ENCODE peak calls at places on chromosomes 7 and 10, in eight cellular contexts. N is stimulated activated CD4-positive, alpha-beta T cell treated with anti-CD3 and anti-CD28 coated beads, Interleukin-2, amount 100 ng/mL, for 48 hours; C is activated CD8-positive, alpha-beta memory T cell treated with anti-CD3 and anti-CD28 coated beads for 1 hour; S is iris pigment epithelial cell; I is NCI-H460; A is GM13977; B is A172; E is effector CD8-positive, alpha-beta T cell. W is an unnamed sample.

GRCh38 chr10:33927347-33927746 is 592.9 kb upstream of the NRP1 start:
- DNase-seq in N (no peak), C (no peak), S (peak), I (no peak), A (no peak), B (peak), E (no peak), W (no peak)

GRCh38 chr10:53064609-53065008 is 292.0 kb upstream of the MBL2 start:
- DNase-seq in N (no peak), C (no peak), S (no peak), I (no peak), A (no peak), B (no peak), E (no peak), W (no peak)

GRCh38 chr10:81081887-81082620 is 544.4 kb downstream of the SH2D4B start:
- DNase-seq in N (no peak), C (no peak), S (no peak), I (no peak), A (no peak), B (peak), E (no peak), W (no peak)

GRCh38 chr10:122521011-122521410 is 39.5 kb upstream of the DMBT1 start:
- DNase-seq in N (no peak), C (no peak), S (no peak), I (no peak), A (no peak), B (peak), E (no peak), W (no peak)

GRCh38 chr7:121853307-121853706 is 19.7 kb upstream of the PTPRZ1 start:
- DNase-seq in N (no peak), C (no peak), S (peak), I (no peak), A (no peak), B (no peak), E (no peak), W (no peak)

GRCh38 chr7:20561908-20562307 is 53.6 kb upstream of the ABCB5 start:
- DNase-seq in N (no peak), C (no peak), S (peak), I (no peak), A (no peak), B (no peak), E (no peak), W (no peak)

GRCh38 chr7:84337386-84337785 is 142.8 kb upstream of the SEMA3A start:
- DNase-seq in N (no peak), C (no peak), S (peak), I (no peak), A (no peak), B (peak), E (no peak), W (no peak)

GRCh38 chr7:103613655-103614642 is 167.9 kb upstream of the SLC26A5 start:
- DNase-seq in N (no peak), C (no peak), S (peak), I (no peak), A (no peak), B (peak), E (no peak), W (no peak)

GRCh38 chr7:143361552-143362125 is 874 bp downstream of the FAM131B start:
- DNase-seq in N (no peak), C (no peak), S (no peak), I (no peak), A (peak), B (no peak), E (no peak), W (no peak)

GRCh38 chr10:4892681-4893080 is 66.7 kb downstream of the AKR1E2 start:
- DNase-seq in N (no peak), C (no peak), S (no peak), I (no peak), A (no peak), B (no peak), E (no peak), W (no peak)

GRCh38 chr7:64876792-64877713 is 26.0 kb upstream of the ZNF273 start:
- DNase-seq in N (peak), C (peak), S (peak), I (no peak), A (peak), B (no peak), E (peak), W (peak)

GRCh38 chr7:26588511-26588910 is 275.9 kb downstream of the SKAP2 start:
- DNase-seq in N (no peak), C (no peak), S (no peak), I (no peak), A (no peak), B (no peak), E (no peak), W (no peak)

GRCh38 chr7:156722427-156722826 is 81.9 kb downstream of the RNF32 start:
- DNase-seq in N (no peak), C (no peak), S (peak), I (no peak), A (no peak), B (no peak), E (no peak), W (no peak)

W was measured in stimulated activated naive CD4-positive, alpha-beta T cell.